ENCODE peak calls at places on chromosome 2, in four cellular contexts. F, H, L and E are unnamed samples.

GRCh38 chr2:172972005-172972619 is 103.5 kb upstream of the MAP3K20 start:
- DNase-seq in H (peak), L (no peak), F (no peak), E (peak)

GRCh38 chr2:106995560-106995959 is 109.6 kb upstream of the ST6GAL2 start:
- DNase-seq in H (no peak), F (no peak), L (peak), E (peak)

GRCh38 chr2:237540823-237541222 is 25.6 kb upstream of the PRLH start:
- DNase-seq in F (peak), H (peak), L (peak), E (peak)

GRCh38 chr2:191382801-191383200 is 137.6 kb downstream of the MYO1B start:
- DNase-seq in L (no peak), F (peak), H (peak), E (peak)

GRCh38 chr2:205235434-205235833 is 446.9 kb upstream of the NRP2 start:
- DNase-seq in F (no peak), H (no peak), L (peak), E (no peak)

GRCh38 chr2:224838335-224838734 is 122.2 kb upstream of the CCDC195 start:
- DNase-seq in L (peak), F (no peak), H (no peak), E (peak)

GRCh38 chr2:232348936-232349335 is 29.6 kb upstream of the ALPP start:
- DNase-seq in L (no peak), H (peak), F (no peak), E (no peak)

GRCh38 chr2:147715807-147716206 is 129.0 kb upstream of the ACVR2A start:
- DNase-seq in F (no peak), H (no peak), L (peak), E (no peak)

GRCh38 chr2:233380132-233381012 is 26.1 kb downstream of the DGKD start:
- DNase-seq in L (peak), H (no peak), F (no peak), E (no peak)

GRCh38 chr2:39696838-39697237 is 31.1 kb downstream of the TMEM178A start:
- DNase-seq in F (peak), L (peak), H (no peak), E (peak)

GRCh38 chr2:191479680-191480023 is 198.3 kb upstream of the NABP1 start:
- DNase-seq in F (no peak), L (no peak), H (no peak), E (no peak)

GRCh38 chr2:768484-768883 is 91.3 kb upstream of the TMEM18 start:
- DNase-seq in H (no peak), L (no peak), F (no peak), E (no peak)

GRCh38 chr2:29224693-29225551 is 109.7 kb downstream of the CLIP4 start:
- DNase-seq in F (no peak), L (no peak), H (no peak), E (no peak)

GRCh38 chr2:109702250-109702985 is 88.3 kb downstream of the SOWAHC start:
- DNase-seq in L (peak), F (no peak), H (no peak), E (peak)

GRCh38 chr2:45743531-45744391 is 92.3 kb downstream of the PRKCE start:
- DNase-seq in H (no peak), F (peak), L (peak), E (peak)

GRCh38 chr2:136714452-136714951 is 50.8 kb upstream of the THSD7B start:
- DNase-seq in L (no peak), H (no peak), F (no peak), E (no peak)

GRCh38 chr2:234377761-234378341 is 119.0 kb downstream of the ARL4C start:
- DNase-seq in L (peak), F (no peak), H (no peak), E (peak)

GRCh38 chr2:205734436-205734835 is 52.1 kb downstream of the NRP2 start:
- DNase-seq in F (peak), H (no peak), L (peak), E (peak)

GRCh38 chr2:69893684-69894481 is at the start of gene SNRNP27:
- DNase-seq in L (peak), H (peak), F (peak), E (peak)

GRCh38 chr2:11941201-11942041 is 195.0 kb downstream of the LPIN1 start:
- DNase-seq in L (no peak), H (no peak), F (no peak), E (no peak)

GRCh38 chr2:65390134-65390533 is 42.3 kb downstream of the SPRED2 start:
- DNase-seq in L (no peak), F (no peak), H (peak), E (no peak)
- H3K4me3 ChIP-seq in L (no peak), F (no peak), H (no peak), E (no peak)

GRCh38 chr2:7766978-7767565 is 849.9 kb downstream of the RNF144A start:
- DNase-seq in H (no peak), L (no peak), F (no peak), E (no peak)

GRCh38 chr2:7766302-7766701 is 849.1 kb downstream of the RNF144A start:
- DNase-seq in H (no peak), F (no peak), L (no peak), E (no peak)

GRCh38 chr2:7771781-7772180 is 854.6 kb downstream of the RNF144A start:
- DNase-seq in F (no peak), H (no peak), L (no peak), E (no peak)

GRCh38 chr2:7765236-7765635 is 848.0 kb downstream of the RNF144A start:
- DNase-seq in H (no peak), F (no peak), L (no peak), E (no peak)

DNA sequence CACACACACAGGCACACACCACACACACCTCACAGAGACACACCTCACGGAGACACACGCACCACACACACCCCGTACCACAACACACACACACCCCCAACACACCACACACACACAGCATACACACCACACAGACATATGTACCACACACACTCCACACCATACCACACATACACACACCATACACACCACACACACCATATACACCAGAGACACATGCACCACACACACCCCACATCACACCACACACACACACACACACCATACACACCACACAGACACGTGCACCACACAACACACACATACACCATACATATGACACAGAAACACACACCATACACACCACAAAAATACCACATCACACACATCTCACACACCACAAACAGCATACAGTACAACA is 850.7 kb downstream of the RNF144A start:
- DNase-seq in H (no peak), L (no peak), F (no peak), E (no peak)
- TF ChIP-seq CTCF in H (no peak), L (no peak), F (no peak), E (no peak)

GRCh38 chr2:222298311-222299150 is at the start of gene PAX3:
- DNase-seq in L (peak), H (no peak), F (no peak), E (peak)

GRCh38 chr2:222297600-222297935 is 1.2 kb downstream of the PAX3 start:
- DNase-seq in L (no peak), F (no peak), H (no peak), E (no peak)

GRCh38 chr2:222298000-222298310 is 843 bp downstream of the PAX3 start:
- DNase-seq in F (no peak), L (no peak), H (no peak), E (no peak)

GRCh38 chr2:222296311-222296736 is 2.5 kb downstream of the PAX3 start:
- DNase-seq in F (no peak), L (no peak), H (no peak), E (no peak)

GRCh38 chr2:222296911-222297599 is 1.7 kb downstream of the PAX3 start:
- DNase-seq in H (no peak), L (peak), F (no peak), E (no peak)
- H3K4me3 ChIP-seq in H (no peak), L (peak), F (no peak), E (no peak)

GRCh38 chr2:128354731-128355470 is 36.2 kb upstream of the HS6ST1 start:
- DNase-seq in H (no peak), F (no peak), L (no peak), E (peak)
- TF ChIP-seq CTCF in H (no peak), F (peak), L (no peak), E (peak)

DNA sequence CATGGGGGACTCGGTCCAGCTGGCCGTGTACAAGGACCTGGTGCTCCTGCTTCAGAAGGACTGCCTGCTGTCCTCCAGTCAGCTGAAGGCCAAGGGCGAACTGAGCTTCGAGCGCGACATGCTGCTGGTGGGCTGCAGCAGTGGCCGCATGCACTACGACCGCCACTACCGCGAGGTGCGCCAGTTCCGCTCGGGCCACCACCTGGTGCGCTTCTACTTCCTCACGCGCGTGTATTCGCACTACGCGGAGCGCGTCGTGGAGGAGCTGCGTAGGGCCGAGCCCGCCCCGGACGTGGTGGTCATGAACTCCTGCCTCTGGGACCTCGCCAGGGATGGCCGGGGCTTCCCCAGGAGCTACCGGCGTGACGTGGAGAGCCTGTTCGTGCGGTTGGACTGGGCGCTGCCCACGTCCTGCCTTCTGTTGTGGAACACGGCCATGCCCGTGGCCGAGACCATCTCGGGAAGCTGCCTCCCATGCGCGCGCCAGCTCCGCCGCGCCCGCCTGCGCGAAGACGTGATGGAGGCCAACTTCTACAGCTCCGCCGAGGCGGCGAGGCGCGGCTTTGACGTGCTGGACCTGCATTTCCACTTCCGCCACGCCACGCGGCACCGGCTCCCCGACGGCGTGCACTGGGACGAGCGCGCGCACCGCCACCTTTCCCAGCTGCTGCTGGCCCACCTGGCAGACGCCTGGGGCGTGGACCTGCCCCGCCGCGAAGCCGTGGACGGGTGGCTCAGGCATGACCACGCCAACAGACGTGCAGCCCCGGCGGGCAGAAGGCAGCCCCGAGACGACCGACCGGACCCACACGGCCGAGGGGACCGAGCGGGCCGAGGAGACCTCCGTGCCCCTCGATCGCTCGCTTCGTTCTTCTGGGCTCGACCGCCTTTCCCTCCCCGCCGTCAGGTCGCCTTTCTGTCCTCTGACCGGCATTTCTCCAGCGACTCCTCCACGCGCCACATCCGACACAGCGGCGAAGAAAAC is 293.9 kb upstream of the ERBB4 start:
- DNase-seq in H (no peak), F (no peak), L (no peak), E (no peak)
- H3K4me3 ChIP-seq in H (no peak), F (no peak), L (no peak), E (no peak)